ENCODE peak calls at places on chromosome 4, in five cellular contexts. One of them, this sample, is unnamed.

GRCh38 chr4:153542131-153542530 is 76.0 kb downstream of the TMEM131L start:
- DNase-seq in GM06990: no peak
- DNase-seq in WERI-Rb-1: no peak
- DNase-seq in IMR-90: no peak
- DNase-seq in body of pancreas: no peak
- DNase-seq in this sample: no peak

GRCh38 chr4:3372264-3372932 is 69.4 kb upstream of the HGFAC start:
- DNase-seq in GM06990: no peak
- DNase-seq in WERI-Rb-1: no peak
- DNase-seq in IMR-90: no peak
- DNase-seq in body of pancreas: no peak
- DNase-seq in this sample: peak; percentile 53

GRCh38 chr4:144645621-144646522 is at the start of gene HHIP:
- DNase-seq in GM06990: peak; percentile 30
- DNase-seq in WERI-Rb-1: peak; percentile 69
- DNase-seq in IMR-90: peak; percentile 65
- DNase-seq in body of pancreas: peak; percentile 75
- DNase-seq in this sample: no peak

GRCh38 chr4:6206771-6207290 is 6.5 kb upstream of the JAKMIP1 start:
- DNase-seq in GM06990: no peak
- DNase-seq in WERI-Rb-1: no peak
- DNase-seq in IMR-90: no peak
- DNase-seq in body of pancreas: no peak
- DNase-seq in this sample: no peak

GRCh38 chr4:183333983-183334382 is 11.8 kb upstream of the CLDN24 start:
- DNase-seq in GM06990: no peak
- DNase-seq in WERI-Rb-1: no peak
- DNase-seq in IMR-90: peak; percentile 4
- DNase-seq in body of pancreas: no peak
- DNase-seq in this sample: no peak

GRCh38 chr4:67776746-67777145 is 22.6 kb upstream of the GNRHR start:
- DNase-seq in GM06990: no peak
- DNase-seq in WERI-Rb-1: peak; percentile 76
- DNase-seq in IMR-90: no peak
- DNase-seq in body of pancreas: no peak
- DNase-seq in this sample: no peak

GRCh38 chr4:17718471-17718870 is 63.0 kb downstream of the FAM184B start:
- DNase-seq in GM06990: no peak
- DNase-seq in WERI-Rb-1: no peak
- DNase-seq in IMR-90: no peak
- DNase-seq in body of pancreas: no peak
- DNase-seq in this sample: no peak

GRCh38 chr4:183430317-183430986 is 14.0 kb upstream of the CDKN2AIP start:
- DNase-seq in GM06990: no peak
- DNase-seq in WERI-Rb-1: no peak
- DNase-seq in IMR-90: no peak
- DNase-seq in body of pancreas: no peak
- DNase-seq in this sample: no peak

GRCh38 chr4:99629962-99630554 is 27.6 kb downstream of the C4orf54 start:
- DNase-seq in GM06990: no peak
- DNase-seq in WERI-Rb-1: no peak
- DNase-seq in IMR-90: no peak
- DNase-seq in body of pancreas: no peak
- DNase-seq in this sample: no peak

GRCh38 chr4:55005910-55006309 is 119.5 kb downstream of the KDR start:
- DNase-seq in GM06990: no peak
- DNase-seq in WERI-Rb-1: no peak
- DNase-seq in IMR-90: no peak
- DNase-seq in body of pancreas: no peak
- DNase-seq in this sample: no peak

GRCh38 chr4:53313510-53313909 is 52.4 kb downstream of the SCFD2 start:
- DNase-seq in GM06990: no peak
- DNase-seq in WERI-Rb-1: peak; percentile 52
- DNase-seq in IMR-90: peak; percentile 44
- DNase-seq in body of pancreas: no peak
- DNase-seq in this sample: no peak

GRCh38 chr4:30642520-30642919 is 77.6 kb upstream of the PCDH7 start:
- DNase-seq in GM06990: no peak
- DNase-seq in WERI-Rb-1: no peak
- DNase-seq in IMR-90: no peak
- DNase-seq in body of pancreas: peak; percentile 30
- DNase-seq in this sample: no peak

GRCh38 chr4:2593003-2593402 is 56.6 kb downstream of the FAM193A start:
- DNase-seq in GM06990: no peak
- DNase-seq in WERI-Rb-1: no peak
- DNase-seq in IMR-90: no peak
- DNase-seq in body of pancreas: no peak
- DNase-seq in this sample: no peak

GRCh38 chr4:1246111-1246881 is 2.6 kb downstream of the CTBP1 start:
- DNase-seq in GM06990: peak; percentile 29
- DNase-seq in WERI-Rb-1: peak; percentile 9
- DNase-seq in IMR-90: no peak
- DNase-seq in body of pancreas: peak; percentile 83
- DNase-seq in this sample: peak; percentile 60

GRCh38 chr4:45662996-45663395 is 460.9 kb downstream of the GABRG1 start:
- DNase-seq in GM06990: no peak
- DNase-seq in WERI-Rb-1: no peak
- DNase-seq in IMR-90: no peak
- DNase-seq in body of pancreas: peak; percentile 50
- DNase-seq in this sample: no peak

DNA sequence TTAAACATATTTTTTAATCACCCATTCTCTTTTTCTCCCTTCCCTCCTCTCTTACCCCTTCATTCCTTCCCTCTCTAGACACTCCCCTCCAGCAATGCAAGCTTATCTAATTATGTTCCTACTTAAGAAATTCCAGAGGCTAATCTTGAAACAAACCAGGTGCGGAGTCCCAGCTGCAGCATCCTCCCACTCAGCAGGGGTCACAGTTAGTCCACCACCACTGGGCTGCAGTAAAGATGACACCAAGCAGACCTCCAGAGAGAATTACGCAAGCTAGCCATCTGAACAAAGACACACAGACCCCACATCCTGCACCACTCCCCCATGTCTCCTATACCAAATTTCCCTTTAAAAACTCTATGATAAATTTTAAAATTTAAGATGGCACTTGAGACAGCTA is 13.9 kb upstream of the SEC24B start:
- DNase-seq in GM06990: no peak
- DNase-seq in WERI-Rb-1: no peak
- DNase-seq in IMR-90: no peak
- DNase-seq in body of pancreas: no peak
- DNase-seq in this sample: no peak
- H3K4me3 ChIP-seq in GM06990: no peak overlapping the region
- H3K4me3 ChIP-seq in WERI-Rb-1: no peak overlapping the region
- H3K4me3 ChIP-seq in IMR-90: no peak overlapping the region
- H3K4me3 ChIP-seq in body of pancreas: no peak overlapping the region
- H3K4me3 ChIP-seq in this sample: no peak overlapping the region

GRCh38 chr4:7461171-7461570 is 26.4 kb upstream of the PSAPL1 start:
- DNase-seq in GM06990: no peak
- DNase-seq in WERI-Rb-1: no peak
- DNase-seq in IMR-90: no peak
- DNase-seq in body of pancreas: no peak
- DNase-seq in this sample: no peak
- TF ChIP-seq CTCF in GM06990: no peak
- TF ChIP-seq CTCF in WERI-Rb-1: peak; percentile 7
- TF ChIP-seq CTCF in IMR-90: no peak
- TF ChIP-seq CTCF in body of pancreas: no peak
- TF ChIP-seq CTCF in this sample: no peak

GRCh38 chr4:101348367-101348827 is 1.1 kb upstream of the PPP3CA start:
- DNase-seq in GM06990: no peak
- DNase-seq in WERI-Rb-1: no peak
- DNase-seq in IMR-90: peak; percentile 17
- DNase-seq in body of pancreas: no peak
- DNase-seq in this sample: no peak

GRCh38 chr4:101347557-101348366 is 436 bp upstream of the PPP3CA start:
- DNase-seq in GM06990: peak; percentile 93
- DNase-seq in WERI-Rb-1: peak; percentile 100
- DNase-seq in IMR-90: peak; percentile 95
- DNase-seq in body of pancreas: peak; percentile 99
- DNase-seq in this sample: peak; percentile 98

GRCh38 chr4:101347267-101347556 is at the start of gene PPP3CA:
- DNase-seq in GM06990: no peak
- DNase-seq in WERI-Rb-1: no peak
- DNase-seq in IMR-90: no peak
- DNase-seq in body of pancreas: no peak
- DNase-seq in this sample: no peak

GRCh38 chr4:101346562-101347266 is 612 bp downstream of the PPP3CA start:
- DNase-seq in GM06990: peak; percentile 71
- DNase-seq in WERI-Rb-1: peak; percentile 62
- DNase-seq in IMR-90: peak; percentile 53
- DNase-seq in body of pancreas: peak; percentile 58
- DNase-seq in this sample: peak; percentile 63

GRCh38 chr4:101349346-101350064 is 2.2 kb upstream of the PPP3CA start:
- DNase-seq in GM06990: no peak
- DNase-seq in WERI-Rb-1: no peak
- DNase-seq in IMR-90: no peak
- DNase-seq in body of pancreas: peak; percentile 66
- DNase-seq in this sample: no peak
- H3K4me3 ChIP-seq in GM06990: no peak overlapping the region
- H3K4me3 ChIP-seq in WERI-Rb-1: no peak overlapping the region
- H3K4me3 ChIP-seq in IMR-90: no peak overlapping the region
- H3K4me3 ChIP-seq in body of pancreas: no peak overlapping the region
- H3K4me3 ChIP-seq in this sample: no peak overlapping the region

GRCh38 chr4:47383829-47384427 is 79.6 kb downstream of the COMMD8 start:
- DNase-seq in GM06990: peak; percentile 1
- DNase-seq in WERI-Rb-1: no peak
- DNase-seq in IMR-90: peak; percentile 64
- DNase-seq in body of pancreas: no peak
- DNase-seq in this sample: peak; percentile 23
- TF ChIP-seq CTCF in GM06990: peak; percentile 42
- TF ChIP-seq CTCF in WERI-Rb-1: no peak
- TF ChIP-seq CTCF in IMR-90: peak; percentile 79
- TF ChIP-seq CTCF in body of pancreas: peak; percentile 57
- TF ChIP-seq CTCF in this sample: peak; percentile 37

DNA sequence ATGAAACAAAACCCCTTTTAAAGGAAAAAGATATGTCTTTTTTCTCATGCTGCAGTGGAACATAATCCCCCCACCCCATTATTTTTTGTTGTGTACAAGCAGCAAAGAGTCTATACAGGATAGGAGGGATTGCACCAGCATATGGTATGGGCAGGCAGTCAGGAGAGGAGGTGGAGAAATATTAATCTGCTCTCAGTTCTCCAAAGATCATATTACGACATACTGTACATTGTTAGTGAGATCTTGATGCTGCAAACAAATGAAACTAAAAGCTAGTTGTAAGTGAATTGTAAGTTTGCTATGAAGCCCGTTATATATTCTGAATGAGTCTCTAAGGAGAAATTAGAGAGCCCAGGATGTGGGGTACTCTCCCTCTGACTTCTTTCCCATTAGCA is 75.3 kb downstream of the RAPGEF2 start:
- DNase-seq in GM06990: no peak
- DNase-seq in WERI-Rb-1: no peak
- DNase-seq in IMR-90: peak; percentile 44
- DNase-seq in body of pancreas: no peak
- DNase-seq in this sample: no peak
- H3K4me3 ChIP-seq in GM06990: peak overlapping the region; percentile 51
- H3K4me3 ChIP-seq in WERI-Rb-1: no peak overlapping the region
- H3K4me3 ChIP-seq in IMR-90: no peak overlapping the region
- H3K4me3 ChIP-seq in body of pancreas: no peak overlapping the region
- H3K4me3 ChIP-seq in this sample: no peak overlapping the region

GRCh38 chr4:23773884-23774636 is 115.8 kb downstream of the PPARGC1A start:
- DNase-seq in GM06990: no peak
- DNase-seq in WERI-Rb-1: no peak
- DNase-seq in IMR-90: no peak
- DNase-seq in body of pancreas: no peak
- DNase-seq in this sample: no peak

GRCh38 chr4:23779839-23780238 is 110.0 kb downstream of the PPARGC1A start:
- DNase-seq in GM06990: no peak
- DNase-seq in WERI-Rb-1: no peak
- DNase-seq in IMR-90: no peak
- DNase-seq in body of pancreas: no peak
- DNase-seq in this sample: no peak

GRCh38 chr4:23779422-23779821 is 110.4 kb downstream of the PPARGC1A start:
- DNase-seq in GM06990: no peak
- DNase-seq in WERI-Rb-1: no peak
- DNase-seq in IMR-90: no peak
- DNase-seq in body of pancreas: no peak
- DNase-seq in this sample: no peak

GRCh38 chr4:23774932-23775331 is 114.9 kb downstream of the PPARGC1A start:
- DNase-seq in GM06990: no peak
- DNase-seq in WERI-Rb-1: no peak
- DNase-seq in IMR-90: no peak
- DNase-seq in body of pancreas: no peak
- DNase-seq in this sample: no peak

DNA sequence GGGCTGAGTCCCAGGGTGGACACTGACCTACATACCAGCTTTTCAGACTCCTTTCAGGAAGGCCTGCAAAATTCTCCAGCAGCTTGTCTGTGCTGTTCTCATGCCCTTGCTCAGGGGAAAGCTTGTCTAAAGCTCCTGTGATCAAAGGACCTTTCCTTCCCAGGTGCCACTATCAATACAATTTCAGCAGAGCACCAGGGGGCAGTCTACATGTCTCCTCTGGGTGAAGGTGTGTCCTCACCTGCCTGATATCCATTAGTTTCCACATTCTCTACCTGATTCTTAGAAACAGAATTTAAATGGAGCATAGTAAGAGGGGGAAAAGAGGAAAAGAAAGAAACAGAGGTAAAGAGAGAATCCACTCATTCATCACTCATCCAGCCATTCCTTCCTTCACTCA is 114.2 kb downstream of the PPARGC1A start:
- DNase-seq in GM06990: no peak
- DNase-seq in WERI-Rb-1: peak; percentile 18
- DNase-seq in IMR-90: no peak
- DNase-seq in body of pancreas: peak; percentile 11
- DNase-seq in this sample: no peak
- TF ChIP-seq CTCF in GM06990: no peak
- TF ChIP-seq CTCF in WERI-Rb-1: peak; percentile 52
- TF ChIP-seq CTCF in IMR-90: no peak
- TF ChIP-seq CTCF in body of pancreas: peak; percentile 25
- TF ChIP-seq CTCF in this sample: no peak

DNA sequence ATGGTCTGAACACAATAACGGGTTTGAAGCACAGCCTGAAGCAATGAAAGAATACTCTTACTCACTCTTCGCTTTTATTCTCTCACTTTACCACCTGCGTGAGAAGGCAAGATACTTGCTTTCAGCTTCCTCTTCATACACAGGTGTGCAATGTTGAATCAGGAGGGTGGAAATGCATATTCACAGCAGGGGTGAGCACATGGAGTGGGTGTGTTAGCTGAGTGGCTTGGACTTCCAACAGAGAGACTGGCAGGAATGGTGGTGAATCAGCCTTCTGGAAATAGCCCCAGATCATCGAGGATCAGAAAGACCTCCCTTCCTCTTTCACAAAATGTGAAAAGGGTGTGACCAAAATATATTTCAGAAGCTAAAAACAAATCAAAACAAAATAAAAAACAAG is 521.2 kb downstream of the STIM2 start:
- DNase-seq in GM06990: no peak
- DNase-seq in WERI-Rb-1: no peak
- DNase-seq in IMR-90: no peak
- DNase-seq in body of pancreas: no peak
- DNase-seq in this sample: no peak
- H3K4me3 ChIP-seq in GM06990: no peak overlapping the region
- H3K4me3 ChIP-seq in WERI-Rb-1: no peak overlapping the region
- H3K4me3 ChIP-seq in IMR-90: no peak overlapping the region
- H3K4me3 ChIP-seq in body of pancreas: no peak overlapping the region
- H3K4me3 ChIP-seq in this sample: no peak overlapping the region

GRCh38 chr4:61500883-61501282 is 300.8 kb downstream of the ADGRL3 start:
- DNase-seq in GM06990: no peak
- DNase-seq in WERI-Rb-1: peak; percentile 28
- DNase-seq in IMR-90: no peak
- DNase-seq in body of pancreas: no peak
- DNase-seq in this sample: no peak
- TF ChIP-seq CTCF in GM06990: no peak
- TF ChIP-seq CTCF in WERI-Rb-1: peak; percentile 4
- TF ChIP-seq CTCF in IMR-90: no peak
- TF ChIP-seq CTCF in body of pancreas: no peak
- TF ChIP-seq CTCF in this sample: no peak